ENCODE peak calls at places on chromosomes 7 and 10, in five cellular contexts. One of them, this sample, is unnamed.

GRCh38 chr7:149285581-149285975 is 23.6 kb downstream of the ZNF783 start:
- DNase-seq in GM06990: no peak
- DNase-seq in IMR-90: peak
- DNase-seq in CD8-positive, alpha-beta memory T cell: no peak
- DNase-seq in BJ: no peak
- DNase-seq in this sample: no peak

GRCh38 chr10:31374146-31374696 is 55.2 kb downstream of the ZEB1 start:
- DNase-seq in CD8-positive, alpha-beta memory T cell: no peak
- DNase-seq in GM06990: no peak
- DNase-seq in BJ: no peak
- DNase-seq in IMR-90: peak
- DNase-seq in this sample: no peak

GRCh38 chr7:133941496-133941895 is 185.6 kb upstream of the LRGUK start:
- DNase-seq in BJ: peak
- DNase-seq in IMR-90: peak
- DNase-seq in GM06990: no peak
- DNase-seq in CD8-positive, alpha-beta memory T cell: no peak
- DNase-seq in this sample: peak

GRCh38 chr10:21702633-21703111 is 168.6 kb downstream of the MLLT10 start:
- DNase-seq in IMR-90: no peak
- DNase-seq in GM06990: peak
- DNase-seq in CD8-positive, alpha-beta memory T cell: no peak
- DNase-seq in BJ: no peak
- DNase-seq in this sample: no peak

GRCh38 chr7:44175730-44176129 is 13.5 kb downstream of the GCK start:
- DNase-seq in CD8-positive, alpha-beta memory T cell: no peak
- DNase-seq in BJ: no peak
- DNase-seq in GM06990: no peak
- DNase-seq in IMR-90: no peak
- DNase-seq in this sample: no peak

GRCh38 chr10:21368728-21369425 is 156.6 kb downstream of the SKIDA1 start:
- DNase-seq in BJ: no peak
- DNase-seq in CD8-positive, alpha-beta memory T cell: no peak
- DNase-seq in IMR-90: peak
- DNase-seq in GM06990: no peak
- DNase-seq in this sample: no peak

GRCh38 chr7:13097508-13097907 is 410.1 kb downstream of the ARL4A start:
- DNase-seq in IMR-90: no peak
- DNase-seq in GM06990: no peak
- DNase-seq in CD8-positive, alpha-beta memory T cell: no peak
- DNase-seq in BJ: no peak
- DNase-seq in this sample: no peak

GRCh38 chr7:43589133-43589478 is 6.2 kb downstream of the STK17A start:
- DNase-seq in GM06990: no peak
- DNase-seq in IMR-90: no peak
- DNase-seq in BJ: no peak
- DNase-seq in CD8-positive, alpha-beta memory T cell: no peak
- DNase-seq in this sample: no peak

GRCh38 chr7:126856691-126857291 is 395.9 kb downstream of the GRM8 start:
- DNase-seq in IMR-90: no peak
- DNase-seq in GM06990: peak
- DNase-seq in BJ: no peak
- DNase-seq in CD8-positive, alpha-beta memory T cell: no peak
- DNase-seq in this sample: no peak

GRCh38 chr7:41188163-41189130 is 514.4 kb downstream of the INHBA start:
- DNase-seq in IMR-90: peak
- DNase-seq in GM06990: no peak
- DNase-seq in CD8-positive, alpha-beta memory T cell: no peak
- DNase-seq in BJ: peak
- DNase-seq in this sample: peak

GRCh38 chr7:82109288-82109687 is 334.3 kb downstream of the CACNA2D1 start:
- DNase-seq in CD8-positive, alpha-beta memory T cell: no peak
- DNase-seq in IMR-90: peak
- DNase-seq in BJ: peak
- DNase-seq in GM06990: no peak
- DNase-seq in this sample: peak

GRCh38 chr10:109898666-109899577 is 24.4 kb downstream of the XPNPEP1 start:
- DNase-seq in CD8-positive, alpha-beta memory T cell: no peak
- DNase-seq in GM06990: no peak
- DNase-seq in BJ: no peak
- DNase-seq in IMR-90: peak
- DNase-seq in this sample: peak

GRCh38 chr10:33862706-33863105 is 528.2 kb upstream of the NRP1 start:
- DNase-seq in CD8-positive, alpha-beta memory T cell: no peak
- DNase-seq in IMR-90: no peak
- DNase-seq in GM06990: no peak
- DNase-seq in BJ: no peak
- DNase-seq in this sample: no peak

GRCh38 chr7:80334185-80334584 is 177.7 kb downstream of the GNAT3 start:
- DNase-seq in CD8-positive, alpha-beta memory T cell: no peak
- DNase-seq in IMR-90: no peak
- DNase-seq in GM06990: no peak
- DNase-seq in BJ: no peak
- DNase-seq in this sample: no peak

GRCh38 chr10:72637398-72637857 is 11.5 kb upstream of the MICU1 start:
- DNase-seq in CD8-positive, alpha-beta memory T cell: no peak
- DNase-seq in GM06990: peak
- DNase-seq in IMR-90: peak
- DNase-seq in BJ: peak
- DNase-seq in this sample: peak

GRCh38 chr7:98418271-98418635 is 17.4 kb upstream of the BAIAP2L1 start:
- DNase-seq in IMR-90: peak
- DNase-seq in CD8-positive, alpha-beta memory T cell: no peak
- DNase-seq in BJ: no peak
- DNase-seq in GM06990: no peak
- DNase-seq in this sample: no peak

GRCh38 chr10:14555806-14556205 is 218.9 kb downstream of the FAM107B start:
- DNase-seq in GM06990: no peak
- DNase-seq in IMR-90: no peak
- DNase-seq in CD8-positive, alpha-beta memory T cell: no peak
- DNase-seq in BJ: no peak
- DNase-seq in this sample: no peak

GRCh38 chr10:80540644-80541143 is 3.0 kb downstream of the SH2D4B start:
- DNase-seq in CD8-positive, alpha-beta memory T cell: no peak
- DNase-seq in BJ: no peak
- DNase-seq in IMR-90: no peak
- DNase-seq in GM06990: no peak
- DNase-seq in this sample: no peak

GRCh38 chr10:88066876-88067275 is 203.5 kb downstream of the PTEN start:
- DNase-seq in IMR-90: no peak
- DNase-seq in GM06990: peak
- DNase-seq in CD8-positive, alpha-beta memory T cell: no peak
- DNase-seq in BJ: no peak
- DNase-seq in this sample: no peak

GRCh38 chr10:2278391-2278790 is 541.1 kb upstream of the ADARB2 start:
- DNase-seq in CD8-positive, alpha-beta memory T cell: no peak
- DNase-seq in GM06990: no peak
- DNase-seq in BJ: no peak
- DNase-seq in IMR-90: no peak
- DNase-seq in this sample: no peak

GRCh38 chr7:133854739-133855138 is 272.4 kb upstream of the LRGUK start:
- DNase-seq in CD8-positive, alpha-beta memory T cell: no peak
- DNase-seq in IMR-90: peak
- DNase-seq in GM06990: no peak
- DNase-seq in BJ: no peak
- DNase-seq in this sample: no peak

GRCh38 chr7:128071376-128071775 is 40.1 kb upstream of the LRRC4 start:
- DNase-seq in GM06990: no peak
- DNase-seq in BJ: no peak
- DNase-seq in CD8-positive, alpha-beta memory T cell: no peak
- DNase-seq in IMR-90: no peak
- DNase-seq in this sample: no peak

GRCh38 chr7:155375337-155376277 is 77.9 kb downstream of the INSIG1 start:
- DNase-seq in GM06990: no peak
- DNase-seq in CD8-positive, alpha-beta memory T cell: no peak
- DNase-seq in BJ: no peak
- DNase-seq in IMR-90: no peak
- DNase-seq in this sample: no peak

GRCh38 chr7:155371884-155372781 is 74.5 kb downstream of the INSIG1 start:
- DNase-seq in BJ: no peak
- DNase-seq in CD8-positive, alpha-beta memory T cell: no peak
- DNase-seq in IMR-90: no peak
- DNase-seq in GM06990: peak
- DNase-seq in this sample: no peak

GRCh38 chr7:155372782-155373358 is 75.2 kb downstream of the INSIG1 start:
- DNase-seq in BJ: no peak
- DNase-seq in CD8-positive, alpha-beta memory T cell: no peak
- DNase-seq in GM06990: no peak
- DNase-seq in IMR-90: no peak
- DNase-seq in this sample: no peak

GRCh38 chr7:155373359-155374273 is 75.9 kb downstream of the INSIG1 start:
- DNase-seq in GM06990: no peak
- DNase-seq in BJ: no peak
- DNase-seq in IMR-90: peak
- DNase-seq in CD8-positive, alpha-beta memory T cell: no peak
- DNase-seq in this sample: no peak

GRCh38 chr7:155374276-155375252 is 76.9 kb downstream of the INSIG1 start:
- DNase-seq in BJ: no peak
- DNase-seq in IMR-90: no peak
- DNase-seq in GM06990: no peak
- DNase-seq in CD8-positive, alpha-beta memory T cell: no peak
- DNase-seq in this sample: no peak
- H3K4me3 ChIP-seq in BJ: no peak
- H3K4me3 ChIP-seq in IMR-90: no peak
- H3K4me3 ChIP-seq in GM06990: no peak
- H3K4me3 ChIP-seq in CD8-positive, alpha-beta memory T cell: no peak
- H3K4me3 ChIP-seq in this sample: peak

DNA sequence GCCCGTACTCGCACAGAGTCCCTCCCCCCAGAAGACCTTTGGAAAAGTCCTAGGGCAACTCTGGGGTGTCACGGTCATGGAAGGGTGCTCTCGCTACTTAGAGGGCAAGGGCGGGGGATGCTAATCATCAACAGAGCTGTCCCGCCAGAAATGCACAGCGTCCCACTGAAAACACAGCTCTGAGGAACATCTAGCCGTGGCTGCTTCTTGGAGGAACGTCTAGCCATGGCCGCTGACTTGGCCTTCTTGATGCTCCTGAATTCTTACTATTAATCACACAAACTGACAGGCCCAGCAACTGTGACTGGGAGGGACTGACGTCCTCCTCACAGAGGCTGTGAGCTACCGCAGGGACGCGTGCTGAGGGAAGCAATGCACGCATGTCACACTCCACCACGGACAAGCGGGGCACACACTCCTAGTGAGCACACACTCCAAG is 1.7 kb downstream of the TUBGCP2 start:
- DNase-seq in IMR-90: no peak
- DNase-seq in CD8-positive, alpha-beta memory T cell: no peak
- DNase-seq in BJ: no peak
- DNase-seq in GM06990: no peak
- DNase-seq in this sample: no peak
- H3K4me3 ChIP-seq in IMR-90: no peak
- H3K4me3 ChIP-seq in CD8-positive, alpha-beta memory T cell: no peak
- H3K4me3 ChIP-seq in BJ: no peak
- H3K4me3 ChIP-seq in GM06990: no peak
- H3K4me3 ChIP-seq in this sample: no peak

GRCh38 chr7:142454862-142455261 is 197.0 kb upstream of the PRSS58 start:
- DNase-seq in CD8-positive, alpha-beta memory T cell: no peak
- DNase-seq in GM06990: no peak
- DNase-seq in IMR-90: no peak
- DNase-seq in BJ: no peak
- DNase-seq in this sample: no peak

GRCh38 chr7:142451817-142452216 is 194.0 kb upstream of the PRSS58 start:
- DNase-seq in BJ: no peak
- DNase-seq in GM06990: no peak
- DNase-seq in CD8-positive, alpha-beta memory T cell: no peak
- DNase-seq in IMR-90: no peak
- DNase-seq in this sample: no peak

GRCh38 chr7:142452791-142453190 is 194.9 kb upstream of the PRSS58 start:
- DNase-seq in GM06990: no peak
- DNase-seq in IMR-90: no peak
- DNase-seq in BJ: no peak
- DNase-seq in CD8-positive, alpha-beta memory T cell: no peak
- DNase-seq in this sample: no peak

GRCh38 chr7:142450206-142450605 is 192.3 kb upstream of the PRSS58 start:
- DNase-seq in BJ: no peak
- DNase-seq in IMR-90: no peak
- DNase-seq in CD8-positive, alpha-beta memory T cell: no peak
- DNase-seq in GM06990: no peak
- DNase-seq in this sample: no peak

DNA sequence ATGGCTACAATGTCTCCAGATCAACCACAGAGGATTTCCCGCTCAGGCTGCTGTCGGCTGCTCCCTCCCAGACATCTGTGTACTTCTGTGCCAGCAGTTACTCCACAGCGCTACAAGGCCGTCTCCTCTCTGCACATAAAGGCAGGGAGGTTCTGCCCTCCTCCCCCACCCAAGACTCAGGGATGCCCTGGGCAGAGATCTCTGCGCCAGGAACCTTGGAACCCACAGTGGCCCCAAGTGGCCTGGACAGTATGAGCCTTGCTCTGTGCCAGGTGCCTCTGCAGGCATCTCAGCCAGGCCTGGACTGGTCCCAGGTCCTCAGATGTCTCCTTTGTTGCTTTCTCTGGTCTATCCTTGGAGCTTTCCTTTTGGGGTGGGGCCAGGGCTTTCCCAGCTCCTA is 193.5 kb upstream of the PRSS58 start:
- DNase-seq in IMR-90: no peak
- DNase-seq in BJ: no peak
- DNase-seq in CD8-positive, alpha-beta memory T cell: no peak
- DNase-seq in GM06990: no peak
- DNase-seq in this sample: no peak
- H3K4me3 ChIP-seq in IMR-90: no peak
- H3K4me3 ChIP-seq in BJ: no peak
- H3K4me3 ChIP-seq in CD8-positive, alpha-beta memory T cell: no peak
- H3K4me3 ChIP-seq in GM06990: no peak
- H3K4me3 ChIP-seq in this sample: no peak

GRCh38 chr7:73520673-73521635 is 1.1 kb downstream of the BAZ1B start:
- DNase-seq in CD8-positive, alpha-beta memory T cell: no peak
- DNase-seq in BJ: no peak
- DNase-seq in IMR-90: peak
- DNase-seq in GM06990: peak
- DNase-seq in this sample: no peak

GRCh38 chr7:73521636-73522080 is 435 bp downstream of the BAZ1B start:
- DNase-seq in IMR-90: peak
- DNase-seq in BJ: no peak
- DNase-seq in CD8-positive, alpha-beta memory T cell: peak
- DNase-seq in GM06990: no peak
- DNase-seq in this sample: peak

GRCh38 chr7:73519867-73520672 is 2.0 kb downstream of the BAZ1B start:
- DNase-seq in IMR-90: peak
- DNase-seq in BJ: no peak
- DNase-seq in CD8-positive, alpha-beta memory T cell: peak
- DNase-seq in GM06990: no peak
- DNase-seq in this sample: no peak

GRCh38 chr7:73517241-73517995 is 4.7 kb downstream of the BAZ1B start:
- DNase-seq in BJ: no peak
- DNase-seq in CD8-positive, alpha-beta memory T cell: no peak
- DNase-seq in GM06990: no peak
- DNase-seq in IMR-90: no peak
- DNase-seq in this sample: no peak

DNA sequence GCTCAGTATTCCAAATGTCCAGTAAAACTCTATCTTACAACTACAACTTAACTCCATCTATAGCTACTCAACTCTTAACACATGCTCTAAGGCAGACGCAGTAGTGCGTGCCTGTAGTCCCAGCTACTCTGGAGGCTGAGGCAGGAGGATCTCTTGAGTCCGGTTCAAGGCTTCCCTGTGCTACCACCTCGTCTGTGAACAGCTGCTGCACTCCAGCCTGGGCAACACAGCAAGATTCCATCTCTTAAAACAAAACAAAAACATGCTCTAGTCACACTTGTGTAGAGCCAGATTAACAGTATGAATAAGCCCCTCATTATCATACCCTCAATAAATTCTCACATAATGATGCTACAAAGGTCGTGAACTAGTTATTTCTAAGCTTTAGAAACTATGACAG is 3.6 kb downstream of the BAZ1B start:
- DNase-seq in IMR-90: no peak
- DNase-seq in GM06990: no peak
- DNase-seq in CD8-positive, alpha-beta memory T cell: no peak
- DNase-seq in BJ: no peak
- DNase-seq in this sample: no peak
- H3K4me3 ChIP-seq in IMR-90: no peak
- H3K4me3 ChIP-seq in GM06990: peak
- H3K4me3 ChIP-seq in CD8-positive, alpha-beta memory T cell: no peak
- H3K4me3 ChIP-seq in BJ: no peak
- H3K4me3 ChIP-seq in this sample: no peak